ENCODE peak calls at places on chromosomes 11 and 22, in four cellular contexts. Z, G, A and R are unnamed samples.

GRCh38 chr11:127345819-127346459 is 345.4 kb upstream of the KIRREL3 start:
- DNase-seq in A (no peak), Z (peak), G (peak), R (no peak)

GRCh38 chr11:14136561-14136960 is 174.0 kb downstream of the SPON1 start:
- DNase-seq in A (no peak), G (no peak), Z (no peak), R (no peak)

GRCh38 chr22:35523167-35523928 is 17.3 kb upstream of the RASD2 start:
- DNase-seq in Z (no peak), G (no peak), A (no peak), R (no peak)

GRCh38 chr22:48517039-48518030 is 1310.3 kb downstream of the BRD1 start:
- DNase-seq in Z (no peak), G (no peak), A (no peak), R (no peak)

GRCh38 chr22:50191041-50191740 is 5.5 kb downstream of the TRABD start:
- DNase-seq in G (peak), Z (no peak), A (no peak), R (peak)

GRCh38 chr11:15707971-15708370 is 593.2 kb downstream of the INSC start:
- DNase-seq in A (peak), Z (peak), G (no peak), R (no peak)

GRCh38 chr11:123475478-123475877 is 45.4 kb downstream of the GRAMD1B start:
- DNase-seq in Z (no peak), A (no peak), G (no peak), R (no peak)

GRCh38 chr22:48976556-48977535 is 850.8 kb downstream of the BRD1 start:
- DNase-seq in G (no peak), A (no peak), Z (no peak), R (no peak)

GRCh38 chr11:69636512-69636866 is 4.5 kb upstream of the CCND1 start:
- DNase-seq in G (no peak), A (no peak), Z (peak), R (no peak)

GRCh38 chr11:74282863-74283484 is 28.5 kb downstream of the P4HA3 start:
- DNase-seq in Z (no peak), G (no peak), A (no peak), R (no peak)

GRCh38 chr11:126655807-126656128 is 300.3 kb downstream of the ST3GAL4 start:
- DNase-seq in A (no peak), G (no peak), Z (peak), R (no peak)

GRCh38 chr11:20154381-20154780 is 5.9 kb downstream of the DBX1 start:
- DNase-seq in G (no peak), Z (peak), A (peak), R (no peak)

GRCh38 chr11:131889760-131890620 is 519.6 kb downstream of the NTM start:
- DNase-seq in Z (no peak), G (no peak), A (no peak), R (no peak)

GRCh38 chr11:96622026-96622634 is 232.3 kb downstream of the JRKL start:
- DNase-seq in Z (peak), A (no peak), G (no peak), R (no peak)

GRCh38 chr22:49853981-49854791 is 542 bp downstream of the ZBED4 start:
- DNase-seq in G (peak), A (no peak), Z (no peak), R (no peak)

GRCh38 chr11:43987384-43988039 is 45.1 kb downstream of the C11orf96 start:
- DNase-seq in G (no peak), Z (no peak), A (peak), R (no peak)

GRCh38 chr11:71372693-71373657 is 75.2 kb downstream of the DHCR7 start:
- DNase-seq in A (peak), Z (peak), G (no peak), R (no peak)

GRCh38 chr11:3163241-3163981 is 1.7 kb downstream of the OSBPL5 start:
- DNase-seq in Z (no peak), A (no peak), G (no peak), R (no peak)

GRCh38 chr11:58739725-58740430 is 8.1 kb upstream of the GLYAT start:
- DNase-seq in Z (no peak), G (no peak), A (no peak), R (no peak)

GRCh38 chr22:17734197-17734596 is 40.1 kb downstream of the BID start:
- DNase-seq in G (no peak), A (no peak), Z (no peak), R (no peak)

GRCh38 chr22:41524283-41524682 is 20.0 kb downstream of the POLR3H start:
- DNase-seq in Z (no peak), A (no peak), G (no peak), R (no peak)

GRCh38 chr11:133928628-133929059 is 28.1 kb downstream of the IGSF9B start:
- DNase-seq in G (peak), Z (peak), A (no peak), R (no peak)

GRCh38 chr11:95084509-95084908 is 5.1 kb upstream of the ENDOD1 start:
- DNase-seq in Z (peak), G (no peak), A (no peak), R (peak)